ENCODE peak calls at places on chromosome 13, in five cellular contexts. I is choroid plexus epithelial cell, X is fibroblast of lung, H is transverse colon, R is breast epithelium. N is an unnamed sample.

GRCh38 chr13:39900106-39900750 is 244.8 kb downstream of the COG6 start:
- DNase-seq in I (peak; percentile 95), X (peak; percentile 63), H (no peak), R (no peak), N (no peak)

GRCh38 chr13:81986308-81986707 is 1645.4 kb upstream of the SPRY2 start:
- DNase-seq in I (no peak), X (no peak), H (no peak), R (no peak), N (no peak)

GRCh38 chr13:20370815-20371421 is 138.8 kb upstream of the GJB6 start:
- DNase-seq in I (no peak), X (no peak), H (no peak), R (no peak), N (no peak)

GRCh38 chr13:39306639-39307589 is 268.7 kb downstream of the NHLRC3 start:
- DNase-seq in I (no peak), X (no peak), H (no peak), R (no peak), N (no peak)

GRCh38 chr13:84776578-84776977 is 894.3 kb upstream of the SLITRK1 start:
- DNase-seq in I (no peak), X (no peak), H (no peak), R (no peak), N (no peak)

GRCh38 chr13:66915596-66916185 is 314.4 kb downstream of the PCDH9 start:
- DNase-seq in I (peak; percentile 69), X (no peak), H (no peak), R (no peak), N (no peak)

GRCh38 chr13:39688278-39688677 is 32.8 kb downstream of the COG6 start:
- DNase-seq in I (no peak), X (no peak), H (no peak), R (no peak), N (no peak)

GRCh38 chr13:24678151-24678550 is 2.1 kb upstream of the ATP12A start:
- DNase-seq in I (no peak), X (no peak), H (no peak), R (no peak), N (no peak)

GRCh38 chr13:76715621-76716020 is 170.6 kb downstream of the KCTD12 start:
- DNase-seq in I (no peak), X (no peak), H (no peak), R (no peak), N (no peak)

GRCh38 chr13:47598340-47598911 is 402.6 kb downstream of the SUCLA2 start:
- DNase-seq in I (peak; percentile 36), X (peak; percentile 50), H (no peak), R (no peak), N (no peak)
- TF ChIP-seq CTCF in I (peak; percentile 39), X (peak; percentile 36), H (no peak), R (no peak), N (peak; percentile 10)

GRCh38 chr13:50380905-50381304 is 365.7 kb downstream of the KCNRG start:
- DNase-seq in I (no peak), X (no peak), H (no peak), R (no peak), N (no peak)

GRCh38 chr13:50376895-50377575 is 361.8 kb downstream of the KCNRG start:
- DNase-seq in I (no peak), X (no peak), H (no peak), R (no peak), N (no peak)

GRCh38 chr13:50379584-50379983 is 364.3 kb downstream of the KCNRG start:
- DNase-seq in I (no peak), X (no peak), H (no peak), R (no peak), N (no peak)

GRCh38 chr13:50377726-50378270 is 362.6 kb downstream of the KCNRG start:
- DNase-seq in I (no peak), X (no peak), H (no peak), R (no peak), N (no peak)

GRCh38 chr13:50378513-50378970 is 363.3 kb downstream of the KCNRG start:
- DNase-seq in I (no peak), X (no peak), H (no peak), R (no peak), N (no peak)
- H3K4me3 ChIP-seq in I (no peak overlapping the region), X (no peak overlapping the region), H (no peak overlapping the region), R (no peak overlapping the region), N (no peak overlapping the region)

GRCh38 chr13:35210234-35210633 is 266.3 kb downstream of the MAB21L1 start:
- DNase-seq in I (peak; percentile 33), X (peak; percentile 35), H (no peak), R (no peak), N (no peak)
- TF ChIP-seq CTCF in I (no peak), X (no peak), H (no peak), R (no peak), N (no peak)

DNA sequence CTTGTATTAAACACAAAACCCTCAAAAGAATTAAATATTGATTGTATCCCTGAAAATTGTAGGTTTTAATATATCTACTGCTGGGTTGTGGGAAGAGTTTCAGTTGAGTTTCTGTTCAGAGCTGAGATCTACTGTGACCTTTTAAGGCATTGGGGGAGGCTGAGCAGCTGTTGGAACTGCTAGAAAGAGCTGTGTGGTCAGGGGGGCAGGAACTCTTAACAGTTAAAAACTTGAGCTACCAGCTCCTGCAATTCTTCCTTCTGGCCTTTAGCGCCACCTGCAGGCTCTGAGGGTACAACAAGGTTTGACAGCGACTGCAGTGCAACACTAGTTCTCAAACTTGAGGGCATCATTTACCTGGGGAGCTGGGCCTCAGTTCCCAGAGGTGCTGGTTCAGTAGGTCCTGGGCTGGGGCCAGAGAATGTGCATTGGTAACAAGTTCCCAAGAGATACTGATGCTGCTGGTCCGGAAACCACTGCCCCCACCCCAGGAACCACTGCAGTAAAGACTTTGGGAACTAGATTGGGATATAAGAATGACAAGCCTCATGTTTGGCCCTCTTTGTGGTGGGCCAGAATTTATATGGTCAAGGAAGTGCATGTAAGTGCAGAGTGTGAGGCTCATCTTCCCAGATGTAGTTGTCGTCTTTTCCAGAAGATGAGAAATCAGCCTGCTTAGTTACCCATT is 2.5 kb downstream of the RNASEH2B start:
- DNase-seq in I (peak; percentile 95), X (peak; percentile 97), H (peak; percentile 94), R (peak; percentile 80), N (peak; percentile 88)
- H3K4me3 ChIP-seq in I (no peak overlapping the region), X (no peak overlapping the region), H (no peak overlapping the region), R (peak overlapping the region; percentile 3), N (no peak overlapping the region)

GRCh38 chr13:46296920-46297319 is 85.2 kb downstream of the LRRC63 start:
- DNase-seq in I (peak; percentile 79), X (peak; percentile 94), H (no peak), R (no peak), N (peak; percentile 52)
- TF ChIP-seq CTCF in I (no peak), X (no peak), H (no peak), R (no peak), N (no peak)

GRCh38 chr13:26760835-26761582 is 423 bp upstream of the GPR12 start:
- DNase-seq in I (no peak), X (no peak), H (no peak), R (no peak), N (no peak)
- H3K4me3 ChIP-seq in I (no peak overlapping the region), X (no peak overlapping the region), H (no peak overlapping the region), R (peak overlapping the region; percentile 66), N (no peak overlapping the region)

GRCh38 chr13:107867701-107868661 is 347.4 kb downstream of the LIG4 start:
- DNase-seq in I (peak; percentile 71), X (peak; percentile 58), H (no peak), R (no peak), N (no peak)
- TF ChIP-seq CTCF in I (peak; percentile 80), X (peak; percentile 64), H (no peak), R (no peak), N (no peak)

DNA sequence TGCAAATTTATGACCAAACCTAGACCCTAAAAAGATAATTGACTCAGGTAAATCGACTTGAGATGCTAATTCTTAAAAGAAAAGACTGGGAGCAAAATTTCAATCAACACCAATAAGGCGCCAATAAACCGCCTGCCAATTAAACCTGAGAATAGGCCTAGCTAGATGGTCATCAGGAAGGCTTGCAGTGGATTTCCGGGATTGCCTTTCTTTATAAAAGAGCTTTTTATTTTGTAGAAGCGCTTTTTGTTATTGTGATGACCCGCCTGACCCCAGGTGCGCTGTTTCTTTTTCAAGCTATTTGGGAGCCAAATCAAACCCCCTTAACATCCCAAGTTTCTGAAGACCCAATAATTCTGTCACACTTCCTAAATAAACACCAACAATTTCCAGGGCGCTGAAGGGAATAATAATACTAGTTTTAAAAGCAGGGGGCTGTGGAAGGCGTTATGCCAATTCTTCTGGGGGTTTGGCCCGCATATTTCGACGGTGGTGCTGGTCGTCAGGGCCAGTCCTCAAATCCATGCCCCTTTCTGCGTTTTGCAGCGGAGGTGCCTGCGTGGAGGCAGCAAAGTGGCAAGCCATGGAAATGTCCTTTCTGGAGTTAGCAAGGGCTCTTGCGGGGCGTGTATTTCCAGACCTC is 2.9 kb upstream of the ZIC5 start:
- DNase-seq in I (no peak), X (no peak), H (no peak), R (no peak), N (no peak)
- H3K4me3 ChIP-seq in I (no peak overlapping the region), X (no peak overlapping the region), H (no peak overlapping the region), R (no peak overlapping the region), N (no peak overlapping the region)

DNA sequence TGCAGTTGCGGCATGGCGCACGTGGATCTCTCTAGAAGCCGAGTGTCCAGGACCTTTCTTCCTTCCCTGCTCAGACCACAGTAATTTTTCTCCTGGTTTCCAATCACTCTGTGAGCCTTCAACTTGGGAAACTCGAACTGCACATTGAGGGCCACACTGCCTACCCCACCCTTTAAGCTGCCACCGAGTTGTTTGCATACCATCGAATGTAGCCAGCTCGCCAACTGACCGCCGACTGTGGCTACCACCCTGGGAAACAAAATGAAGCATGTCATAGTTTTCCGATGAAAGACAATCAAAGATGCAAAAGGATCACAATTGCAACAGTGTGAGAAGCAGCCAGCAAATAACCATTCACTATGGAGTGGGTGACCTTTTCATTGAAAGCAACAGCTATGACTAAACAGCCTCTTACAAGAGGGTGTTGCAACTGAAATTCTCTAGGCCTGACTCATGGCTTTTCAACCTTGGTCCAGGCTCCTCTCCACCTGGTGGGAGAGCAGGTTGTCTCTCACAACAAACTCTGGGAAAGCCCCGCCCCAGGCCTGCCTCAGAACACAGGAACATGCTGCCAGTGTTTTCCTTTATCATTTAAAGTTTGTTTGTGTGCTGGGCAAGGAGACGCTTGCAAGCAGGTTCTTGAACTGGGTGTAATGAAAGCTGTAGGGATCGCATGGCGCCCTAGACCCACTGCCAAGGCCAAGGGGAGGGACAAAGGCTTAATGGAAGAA is 141.7 kb upstream of the SERP2 start:
- DNase-seq in I (peak; percentile 99), X (peak; percentile 95), H (peak; percentile 76), R (peak; percentile 90), N (peak; percentile 51)
- TF ChIP-seq CTCF in I (peak; percentile 33), X (no peak), H (no peak), R (no peak), N (no peak)

N was measured in HFF-Myc.